ENCODE peak calls at places on chromosomes 13 and 19, in four cellular contexts. E is NCI-H187, J is pancreas, B is fibroblast of lung. A is an unnamed sample.

GRCh38 chr13:68715651-68716050 is 1392.0 kb upstream of the ATXN8OS start:
- DNase-seq in B (no peak), E (no peak), J (no peak), A (no peak)

GRCh38 chr13:112726018-112726767 is 36.4 kb downstream of the ATP11A start:
- DNase-seq in E (no peak), B (no peak), J (no peak), A (no peak)

GRCh38 chr13:28408235-28408848 is 86.6 kb downstream of the FLT1 start:
- DNase-seq in B (no peak), J (no peak), E (no peak), A (no peak)

GRCh38 chr19:11651062-11651461 is 53.8 kb downstream of the ZNF627 start:
- DNase-seq in E (no peak), J (no peak), B (no peak), A (no peak)

GRCh38 chr13:87235621-87236020 is 435.6 kb upstream of the SLITRK5 start:
- DNase-seq in E (no peak), J (no peak), B (peak), A (no peak)

GRCh38 chr19:58097783-58098681 is at the start of gene ZSCAN18:
- DNase-seq in E (peak), B (peak), J (peak), A (peak)

GRCh38 chr19:13121551-13122274 is 3.6 kb downstream of the NACC1 start:
- DNase-seq in B (no peak), J (no peak), E (no peak), A (no peak)

GRCh38 chr19:15936173-15936572 is 1.8 kb upstream of the CYP4F11 start:
- DNase-seq in E (no peak), B (no peak), J (no peak), A (no peak)

GRCh38 chr19:45554481-45554880 is 30.1 kb downstream of the OPA3 start:
- DNase-seq in E (no peak), J (no peak), B (no peak), A (no peak)

GRCh38 chr19:6828306-6828697 is 55.8 kb downstream of the VAV1 start:
- DNase-seq in E (no peak), J (no peak), B (no peak), A (no peak)

GRCh38 chr19:10748924-10749434 is 31.1 kb downstream of the DNM2 start:
- DNase-seq in J (peak), E (no peak), B (peak), A (no peak)

GRCh38 chr13:49220856-49221614 is 897 bp downstream of the MLNR start:
- DNase-seq in J (no peak), E (no peak), B (peak), A (no peak)

GRCh38 chr13:90632184-90632583 is 715.3 kb upstream of the MIR17HG start:
- DNase-seq in E (no peak), B (no peak), J (no peak), A (no peak)

GRCh38 chr13:72523049-72523448 is 204.4 kb downstream of the MZT1 start:
- DNase-seq in J (no peak), B (no peak), E (no peak), A (no peak)

GRCh38 chr13:61410669-61411297 is 4.9 kb downstream of the PCDH20 start:
- DNase-seq in B (peak), J (no peak), E (no peak), A (no peak)

GRCh38 chr19:58296086-58296485 is 9.1 kb upstream of the ERVK3-1 start:
- DNase-seq in J (no peak), B (no peak), E (no peak), A (no peak)

GRCh38 chr19:28876604-28877123 is 336.3 kb downstream of the UQCRFS1 start:
- DNase-seq in E (no peak), J (no peak), B (no peak), A (no peak)

GRCh38 chr13:49807681-49808080 is 15.2 kb upstream of the KPNA3 start:
- DNase-seq in E (no peak), B (no peak), J (no peak), A (no peak)

GRCh38 chr13:41216160-41216559 is 21.8 kb upstream of the KBTBD7 start:
- DNase-seq in B (peak), J (no peak), E (no peak), A (peak)

GRCh38 chr19:10699650-10700335 is 1.4 kb upstream of the QTRT1 start:
- DNase-seq in J (no peak), E (peak), B (peak), A (peak)

GRCh38 chr13:75751350-75751749 is 115.2 kb downstream of the LMO7 start:
- DNase-seq in B (no peak), J (no peak), E (no peak), A (no peak)